ENCODE peak calls at places on chromosomes 11 and 22, in nine cellular contexts. Y is PC-3, J is GM13977, X is upper lobe of left lung, O is GM12865, Q is ovary, H is astrocyte of the spinal cord, E is brain microvascular endothelial cell, D is nephron progenitor cell. F is an unnamed sample.

GRCh38 chr11:17607572-17608570 is 60.8 kb downstream of the OTOG start:
- DNase-seq in Y (no peak), Q (no peak), O (no peak), J (no peak), D (no peak), H (no peak), X (peak), E (no peak), F (no peak)

GRCh38 chr11:20089796-20090653 is 70.2 kb downstream of the DBX1 start:
- DNase-seq in Q (peak), X (no peak), O (no peak), D (no peak), J (no peak), H (peak), E (peak), Y (no peak), F (peak)

GRCh38 chr11:125167954-125168821 is 3.6 kb downstream of the PKNOX2 start:
- DNase-seq in Y (no peak), H (peak), O (peak), X (no peak), E (no peak), J (no peak), Q (peak), D (peak), F (no peak)

GRCh38 chr11:16195659-16196058 is 160.7 kb downstream of the SOX6 start:
- DNase-seq in J (no peak), D (no peak), X (no peak), Y (peak), Q (no peak), H (peak), E (peak), O (no peak), F (no peak)

GRCh38 chr11:46327829-46328228 is 19.4 kb upstream of the DGKZ start:
- DNase-seq in H (no peak), O (no peak), X (no peak), E (no peak), J (no peak), Q (no peak), D (no peak), Y (no peak), F (no peak)

GRCh38 chr22:31085493-31085824 is 4.3 kb downstream of the SMTN start:
- DNase-seq in Y (no peak), D (no peak), J (no peak), O (no peak), X (no peak), H (no peak), E (no peak), Q (no peak), F (peak)

GRCh38 chr11:62930157-62930556 is 9.0 kb upstream of the CHRM1 start:
- DNase-seq in X (no peak), J (no peak), Y (no peak), H (no peak), E (no peak), O (no peak), D (no peak), Q (no peak), F (peak)

GRCh38 chr11:18075444-18075843 is 29.4 kb upstream of the TPH1 start:
- DNase-seq in O (no peak), Y (no peak), Q (no peak), D (no peak), X (no peak), J (no peak), H (no peak), E (no peak), F (no peak)

GRCh38 chr11:33970984-33971466 is 79.1 kb upstream of the LMO2 start:
- DNase-seq in Y (peak), X (peak), O (peak), H (peak), E (peak), D (peak), Q (no peak), J (peak), F (peak)

GRCh38 chr11:29956076-29956556 is 60.7 kb downstream of the KCNA4 start:
- DNase-seq in Y (no peak), E (no peak), H (no peak), X (no peak), O (no peak), J (no peak), Q (no peak), D (no peak), F (no peak)

GRCh38 chr22:40348025-40348658 is 1.8 kb downstream of the ADSL start:
- DNase-seq in E (peak), H (peak), Y (peak), O (peak), X (peak), Q (no peak), D (peak), J (peak), F (peak)

GRCh38 chr22:18119409-18120110 is 9.0 kb downstream of the TUBA8 start:
- DNase-seq in Y (no peak), E (no peak), D (no peak), X (no peak), J (no peak), H (no peak), O (no peak), Q (no peak), F (peak)

GRCh38 chr22:47232197-47232596 is 469.7 kb downstream of the TBC1D22A start:
- DNase-seq in D (no peak), Q (no peak), J (no peak), E (no peak), X (no peak), O (no peak), H (no peak), Y (no peak), F (no peak)

DNA sequence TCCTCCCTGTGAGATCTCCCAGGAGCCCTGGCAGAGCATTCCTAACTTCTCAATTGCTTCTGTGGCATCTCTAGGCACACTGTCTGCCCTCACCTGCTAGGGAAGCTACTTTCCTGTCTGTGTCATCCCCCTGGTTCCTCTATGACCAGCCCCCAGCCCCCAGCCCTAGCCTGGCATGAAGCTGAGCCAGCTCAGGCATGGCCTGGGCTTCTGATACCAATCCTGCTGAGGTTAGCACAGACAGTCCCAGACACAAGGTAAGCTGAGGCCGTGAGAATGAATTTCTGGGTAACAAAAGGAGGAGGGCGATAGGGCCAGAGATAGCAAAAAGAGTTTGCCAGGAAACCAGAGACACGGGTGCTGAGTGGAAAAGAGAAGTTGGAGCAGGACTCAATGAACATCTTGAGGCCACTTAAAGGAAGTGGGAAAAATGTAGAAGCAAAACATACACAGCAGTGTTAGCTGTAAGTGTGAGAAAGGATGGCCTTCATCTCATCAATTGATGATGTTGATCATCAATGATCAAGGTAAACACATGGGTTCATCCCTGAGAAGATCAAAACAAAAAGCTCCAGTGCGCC is 87.6 kb upstream of the PICALM start:
- DNase-seq in Q (no peak), D (no peak), O (no peak), H (no peak), J (no peak), Y (no peak), E (no peak), X (no peak), F (no peak)
- TF ChIP-seq CTCF in Q (no peak), D (no peak), O (no peak), H (no peak), J (no peak), Y (no peak), E (no peak), X (no peak), F (no peak)

DNA sequence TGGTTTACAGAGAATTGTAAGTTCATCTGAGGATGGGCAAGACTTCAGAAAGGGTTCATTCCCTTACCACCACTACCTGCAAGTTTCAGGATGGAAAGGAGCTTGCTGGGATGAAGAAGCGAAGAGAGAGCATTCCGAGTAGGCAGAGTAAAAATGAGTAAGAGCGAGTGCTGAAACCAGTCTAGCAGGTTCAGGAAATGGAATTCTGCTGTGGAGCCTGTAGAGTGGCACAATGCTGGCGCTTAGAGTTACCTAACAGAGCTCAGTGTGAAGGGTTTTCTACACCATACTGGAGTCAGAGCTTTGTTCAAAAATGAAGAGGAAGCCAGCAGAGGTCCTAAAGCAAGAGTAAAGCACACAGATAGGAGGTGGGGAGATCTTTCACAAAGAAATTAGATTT is 179.2 kb upstream of the ZC3H12C start:
- DNase-seq in Q (no peak), J (no peak), H (no peak), E (no peak), D (no peak), X (peak), O (no peak), Y (peak), F (no peak)
- TF ChIP-seq CTCF in Q (no peak), J (no peak), H (no peak), E (no peak), D (no peak), X (no peak), O (no peak), Y (no peak), F (no peak)

GRCh38 chr11:134746609-134747008 is 334.6 kb upstream of the B3GAT1 start:
- DNase-seq in Y (no peak), Q (no peak), J (no peak), E (no peak), H (no peak), O (no peak), X (no peak), D (no peak), F (no peak)
- TF ChIP-seq CTCF in Y (no peak), Q (no peak), J (no peak), E (no peak), H (no peak), O (no peak), X (no peak), D (no peak), F (no peak)

DNA sequence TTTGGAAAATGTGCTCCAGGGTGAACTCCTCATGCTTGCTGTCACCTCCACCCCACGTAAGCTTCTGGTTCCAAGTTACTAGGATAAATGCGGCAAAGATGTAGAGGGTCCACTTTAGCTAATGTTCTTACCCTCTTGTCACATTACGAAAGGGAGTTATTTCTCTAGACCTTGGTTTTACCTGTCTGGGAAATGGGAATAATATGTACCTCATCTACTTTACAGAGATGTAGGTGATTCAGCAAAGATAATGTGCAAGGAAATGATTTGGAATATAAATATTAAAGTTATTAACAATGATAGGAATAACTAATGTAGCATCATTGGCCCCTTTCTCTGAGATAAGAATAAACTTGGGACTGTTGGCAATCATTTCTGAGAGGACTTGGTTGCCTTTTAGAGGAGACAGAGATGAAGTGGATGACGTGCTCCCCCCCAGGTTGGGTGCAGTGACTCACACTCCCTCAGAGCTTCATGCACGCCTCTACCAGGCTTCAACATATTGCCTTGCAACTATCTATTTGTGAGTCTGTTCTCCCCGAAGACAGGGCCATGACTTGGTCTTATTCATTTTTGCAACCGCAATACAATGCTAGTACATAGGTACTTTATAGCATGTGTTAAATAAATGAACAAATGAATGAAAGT is 97.1 kb downstream of the ME3 start:
- DNase-seq in E (peak), D (no peak), H (peak), Q (no peak), O (no peak), X (no peak), Y (no peak), J (no peak), F (no peak)
- TF ChIP-seq CTCF in E (no peak), D (no peak), H (no peak), Q (no peak), O (no peak), X (no peak), Y (no peak), J (no peak), F (no peak)

DNA sequence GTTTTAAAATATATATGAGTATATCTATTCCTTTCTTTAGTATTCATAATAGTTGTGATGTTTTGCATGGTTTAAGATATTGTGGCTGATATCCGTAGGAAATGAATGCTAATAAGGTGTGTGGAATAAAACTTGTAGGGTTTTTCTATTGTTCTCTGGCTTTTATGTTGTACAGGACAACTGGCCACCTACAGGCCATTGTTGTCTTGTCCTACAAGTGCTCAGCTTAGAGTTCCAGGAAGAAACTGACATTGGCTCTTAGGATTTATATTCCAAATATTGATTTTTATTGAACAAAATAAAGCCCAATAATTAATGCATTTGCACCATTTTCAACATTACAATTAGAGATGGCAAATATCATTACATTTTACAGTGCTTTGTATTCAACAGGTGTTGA is 512.8 kb upstream of the TENM4 start:
- DNase-seq in D (no peak), O (no peak), J (no peak), Q (no peak), X (no peak), Y (no peak), E (no peak), H (no peak), F (no peak)
- TF ChIP-seq CTCF in D (no peak), O (no peak), J (no peak), Q (no peak), X (no peak), Y (peak), E (peak), H (no peak), F (peak)

GRCh38 chr11:58354727-58355126 is 4.1 kb downstream of the OR5B17 start:
- DNase-seq in Y (no peak), J (no peak), D (no peak), H (no peak), X (no peak), E (no peak), O (no peak), Q (no peak), F (no peak)
- TF ChIP-seq CTCF in Y (no peak), J (no peak), D (no peak), H (no peak), X (no peak), E (no peak), O (no peak), Q (no peak), F (no peak)

GRCh38 chr11:58784995-58785394 is 53.3 kb upstream of the GLYAT start:
- DNase-seq in X (no peak), E (no peak), Q (no peak), Y (no peak), O (peak), D (no peak), H (no peak), J (no peak), F (no peak)
- TF ChIP-seq CTCF in X (no peak), E (peak), Q (no peak), Y (peak), O (peak), D (no peak), H (no peak), J (peak), F (peak)